ENCODE peak calls at places on chromosomes 7 and 10, in ten cellular contexts. C, X, O, K, M, H, P, W, G and A are unnamed samples.

GRCh38 chr10:47406548-47406869 is 22.4 kb upstream of the ZNF488 start:
- DNase-seq in K (no peak), O (no peak), H (no peak), P (no peak), M (no peak), X (no peak), G (no peak), C (no peak), W (no peak), A (no peak)

GRCh38 chr10:79938728-79939380 is 10.1 kb downstream of the SFTPD start:
- DNase-seq in P (no peak), W (no peak), O (no peak), X (peak), H (no peak), G (peak), C (peak), M (no peak), K (peak), A (no peak)

GRCh38 chr10:122476034-122476695 is 14.8 kb downstream of the HTRA1 start:
- DNase-seq in H (no peak), X (no peak), G (no peak), M (peak), O (no peak), P (peak), C (no peak), W (no peak), K (no peak), A (no peak)

GRCh38 chr7:142519077-142519789 is 230.0 kb upstream of the PRSS1 start:
- DNase-seq in X (no peak), H (no peak), P (no peak), O (no peak), M (no peak), W (peak), G (no peak), K (no peak), C (no peak), A (no peak)

GRCh38 chr10:92690211-92691041 is 671 bp downstream of the HHEX start:
- DNase-seq in O (peak), G (no peak), W (peak), H (peak), M (peak), P (no peak), K (peak), X (peak), C (peak), A (no peak)

GRCh38 chr7:128863433-128863989 is 855 bp downstream of the ATP6V1F start:
- DNase-seq in O (peak), X (peak), M (no peak), G (no peak), H (no peak), W (peak), P (no peak), C (peak), K (peak), A (no peak)

GRCh38 chr7:16668049-16668858 is 22.3 kb downstream of the BZW2 start:
- DNase-seq in W (peak), O (peak), G (no peak), H (peak), M (peak), X (peak), P (peak), C (peak), K (no peak), A (no peak)

GRCh38 chr7:46139079-46139478 is 218.0 kb upstream of the IGFBP3 start:
- DNase-seq in O (peak), H (no peak), X (no peak), C (no peak), M (no peak), K (no peak), W (peak), G (no peak), P (peak), A (no peak)

GRCh38 chr7:28984631-28985030 is 26.5 kb upstream of the TRIL start:
- DNase-seq in K (peak), W (peak), G (peak), C (no peak), P (no peak), X (peak), O (peak), H (peak), M (no peak), A (no peak)

GRCh38 chr10:129900825-129901224 is 63.2 kb downstream of the EBF3 start:
- DNase-seq in G (no peak), M (no peak), C (no peak), P (no peak), O (no peak), W (no peak), H (no peak), K (no peak), X (peak), A (no peak)

GRCh38 chr10:44911081-44911540 is at the start of gene TMEM72:
- DNase-seq in O (no peak), K (peak), C (no peak), G (no peak), P (no peak), H (no peak), M (no peak), W (no peak), X (peak), A (no peak)

GRCh38 chr7:71626206-71626605 is 494.3 kb downstream of the GALNT17 start:
- DNase-seq in G (no peak), M (no peak), X (no peak), P (no peak), O (peak), K (no peak), W (no peak), H (no peak), C (no peak), A (no peak)

GRCh38 chr10:107031981-107032699 is 132.4 kb downstream of the SORCS1 start:
- DNase-seq in H (no peak), C (no peak), M (no peak), K (no peak), W (no peak), G (no peak), X (no peak), P (no peak), O (peak), A (no peak)

GRCh38 chr7:5692112-5692844 is 89.2 kb downstream of the RNF216 start:
- DNase-seq in G (peak), W (peak), H (peak), X (peak), P (peak), M (peak), O (peak), K (peak), C (peak), A (peak)

GRCh38 chr7:74380720-74381119 is 73.0 kb upstream of the GTF2IRD1 start:
- DNase-seq in O (no peak), H (no peak), G (peak), X (no peak), C (no peak), K (no peak), W (no peak), P (no peak), M (no peak), A (no peak)

GRCh38 chr7:100170111-100170897 is 1.9 kb upstream of the GAL3ST4 start:
- DNase-seq in H (no peak), O (no peak), P (no peak), C (no peak), W (no peak), K (no peak), M (no peak), X (no peak), G (no peak), A (no peak)

GRCh38 chr7:44961844-44962482 is 16.9 kb downstream of the MYO1G start:
- DNase-seq in M (peak), O (no peak), W (no peak), P (no peak), K (no peak), C (no peak), X (no peak), H (no peak), G (no peak), A (no peak)

GRCh38 chr7:40382145-40382544 is 247.3 kb downstream of the SUGCT start:
- DNase-seq in K (no peak), W (no peak), H (no peak), X (no peak), G (no peak), C (no peak), M (no peak), P (no peak), O (no peak), A (no peak)

GRCh38 chr10:133441780-133442179 is 12.0 kb upstream of the SCART1 start:
- DNase-seq in P (no peak), C (no peak), G (no peak), K (peak), X (no peak), H (peak), O (no peak), W (no peak), M (no peak), A (no peak)

GRCh38 chr7:115825736-115826135 is 204.8 kb downstream of the TFEC start:
- DNase-seq in H (no peak), M (no peak), P (no peak), X (no peak), W (peak), C (no peak), G (no peak), O (peak), K (no peak), A (no peak)

GRCh38 chr7:111092406-111093160 is 1.7 kb downstream of the LRRN3 start:
- DNase-seq in K (no peak), C (no peak), H (no peak), M (no peak), O (no peak), W (no peak), X (no peak), P (no peak), G (no peak), A (no peak)

GRCh38 chr10:5976689-5977470 is 463 bp downstream of the IL15RA start:
- DNase-seq in H (no peak), W (peak), P (no peak), O (no peak), G (peak), M (no peak), K (peak), X (peak), C (peak), A (no peak)

GRCh38 chr7:39360038-39360437 is 206.2 kb upstream of the YAE1 start:
- DNase-seq in M (no peak), C (no peak), O (no peak), G (no peak), K (no peak), W (no peak), P (no peak), H (no peak), X (no peak), A (no peak)

GRCh38 chr7:96479015-96479645 is 157.2 kb upstream of the SLC25A13 start:
- DNase-seq in P (no peak), M (no peak), O (no peak), C (no peak), G (no peak), X (no peak), W (no peak), K (no peak), H (no peak), A (no peak)

GRCh38 chr7:50377356-50377755 is 72.8 kb downstream of the FIGNL1 start:
- DNase-seq in O (no peak), G (no peak), W (no peak), K (no peak), C (no peak), P (no peak), H (no peak), M (no peak), X (no peak), A (no peak)

GRCh38 chr7:19210883-19211282 is 65.7 kb upstream of the FERD3L start:
- DNase-seq in C (no peak), M (no peak), H (no peak), O (no peak), P (no peak), X (no peak), W (no peak), G (no peak), K (no peak), A (no peak)

GRCh38 chr10:102723989-102724388 is 9.6 kb downstream of the SFXN2 start:
- DNase-seq in P (no peak), O (no peak), G (no peak), M (no peak), W (no peak), H (no peak), C (no peak), X (no peak), K (no peak), A (no peak)

GRCh38 chr10:74322141-74322540 is 171.1 kb downstream of the ADK start:
- DNase-seq in W (no peak), M (no peak), X (no peak), G (no peak), P (no peak), H (no peak), C (no peak), K (no peak), O (no peak), A (no peak)

GRCh38 chr7:92735707-92736106 is 100.7 kb downstream of the CDK6 start:
- DNase-seq in H (no peak), O (no peak), C (no peak), M (no peak), W (peak), P (no peak), X (no peak), K (no peak), G (no peak), A (no peak)

GRCh38 chr7:16626388-16626787 is 19.2 kb downstream of the ANKMY2 start:
- DNase-seq in X (no peak), M (no peak), G (no peak), O (no peak), P (no peak), C (no peak), H (no peak), K (no peak), W (no peak), A (no peak)

GRCh38 chr7:19690736-19691135 is 18.1 kb downstream of the POLR1F start:
- DNase-seq in K (no peak), O (no peak), C (no peak), X (no peak), M (no peak), G (no peak), W (no peak), H (no peak), P (no peak), A (no peak)

GRCh38 chr7:142808802-142809583 is 38.2 kb downstream of the PRSS2 start:
- DNase-seq in P (no peak), G (no peak), H (peak), W (peak), X (peak), O (peak), C (no peak), M (no peak), K (peak), A (no peak)

GRCh38 chr7:142870575-142871259 is 14.8 kb downstream of the TRPV6 start:
- DNase-seq in P (no peak), G (no peak), M (no peak), K (peak), C (peak), H (no peak), O (no peak), W (no peak), X (no peak), A (no peak)

GRCh38 chr7:128110641-128111365 is 79.6 kb upstream of the LRRC4 start:
- DNase-seq in G (no peak), W (no peak), H (no peak), O (no peak), X (peak), M (no peak), C (no peak), K (no peak), P (no peak), A (no peak)

DNA sequence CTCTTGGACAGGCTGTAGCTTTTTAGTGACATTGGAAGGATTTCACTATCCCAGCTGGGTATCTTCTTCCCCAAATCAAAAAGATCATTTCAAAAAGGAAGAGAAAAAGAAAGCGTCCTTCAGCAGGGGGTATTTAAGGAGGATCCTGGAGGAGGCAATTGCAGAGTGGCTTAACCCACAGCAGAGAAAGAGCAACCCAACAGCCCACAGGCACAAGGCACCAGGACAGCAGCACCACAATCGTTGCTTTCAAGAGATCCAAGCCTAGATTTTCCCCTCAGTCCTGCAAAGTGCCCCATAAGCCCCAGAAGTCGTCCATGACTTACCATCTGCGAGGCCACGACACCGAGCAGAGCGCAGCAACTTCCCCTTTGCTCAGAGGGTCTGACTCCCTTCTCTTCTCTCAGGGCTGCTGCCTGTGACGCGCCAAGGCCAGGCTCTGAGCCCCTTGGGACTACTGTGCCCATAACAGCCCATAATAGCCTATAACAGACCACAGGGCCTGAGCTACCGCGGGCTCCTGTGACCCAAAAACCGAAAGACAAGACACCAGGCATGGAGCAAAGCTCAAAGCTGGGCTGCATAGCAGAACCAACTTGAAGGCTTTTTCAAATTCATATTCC is 19.7 kb downstream of the PIK3AP1 start:
- DNase-seq in K (no peak), M (no peak), P (no peak), W (no peak), O (no peak), C (no peak), H (no peak), G (peak), X (peak), A (no peak)
- H3K27ac ChIP-seq in K (no peak), M (no peak), P (no peak), W (no peak), O (no peak), C (no peak), H (no peak), G (no peak), X (peak), A (peak)

GRCh38 chr7:138173548-138173947 is 97.3 kb downstream of the AKR1D1 start:
- DNase-seq in W (no peak), K (no peak), X (no peak), G (no peak), C (no peak), O (no peak), M (no peak), H (no peak), P (no peak), A (no peak)

GRCh38 chr7:138167869-138168296 is 91.6 kb downstream of the AKR1D1 start:
- DNase-seq in W (no peak), M (no peak), O (no peak), G (no peak), K (no peak), P (no peak), X (no peak), H (no peak), C (no peak), A (no peak)

GRCh38 chr7:138169441-138169851 is 93.2 kb downstream of the AKR1D1 start:
- DNase-seq in W (no peak), M (no peak), G (no peak), H (no peak), C (no peak), X (no peak), O (no peak), P (no peak), K (no peak), A (no peak)

GRCh38 chr7:138170298-138170697 is 94.0 kb downstream of the AKR1D1 start:
- DNase-seq in K (no peak), M (no peak), C (no peak), P (no peak), O (no peak), G (no peak), X (no peak), W (no peak), H (no peak), A (no peak)

DNA sequence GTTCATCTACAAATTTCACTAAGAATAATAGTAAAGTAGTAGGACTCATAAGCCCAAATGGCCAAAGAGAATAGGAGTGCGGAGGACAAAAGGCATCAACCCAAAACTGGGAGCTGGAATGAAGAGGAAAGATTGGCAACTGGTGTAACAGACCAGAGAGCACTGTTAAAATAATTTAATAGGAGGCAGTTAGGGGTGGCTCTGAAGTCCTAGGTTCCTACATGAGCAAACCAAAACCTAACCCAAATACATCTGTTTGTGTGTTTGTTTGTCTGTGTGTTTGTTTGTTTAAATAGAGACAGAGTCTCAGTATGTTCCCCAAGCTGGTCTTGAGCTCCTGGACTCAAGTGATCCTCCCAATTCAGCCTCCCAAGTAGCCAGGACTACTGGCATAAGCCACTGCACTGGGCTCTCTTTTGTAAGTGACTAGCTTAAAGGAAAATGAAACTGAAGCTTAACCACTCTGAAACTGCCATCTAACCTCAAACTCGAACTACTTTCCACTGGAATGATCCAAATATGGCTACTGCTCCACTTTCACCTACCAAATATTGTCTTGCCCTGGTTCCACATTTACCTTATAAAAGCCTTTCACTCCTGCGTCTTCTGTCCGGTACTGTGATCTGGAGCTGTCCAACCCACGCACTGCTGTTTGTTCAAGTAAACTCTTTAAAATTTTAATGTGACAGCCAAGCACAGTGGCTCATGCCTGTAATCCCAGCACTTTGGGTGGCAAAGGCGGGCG is 94.9 kb downstream of the AKR1D1 start:
- DNase-seq in K (no peak), O (no peak), W (no peak), C (no peak), M (no peak), H (no peak), G (no peak), X (no peak), P (no peak), A (no peak)
- H3K27ac ChIP-seq in K (no peak), O (no peak), W (no peak), C (no peak), M (no peak), H (no peak), G (no peak), X (no peak), P (no peak), A (no peak)

GRCh38 chr7:140541176-140541512 is 61.8 kb upstream of the MKRN1 start:
- DNase-seq in C (no peak), X (no peak), W (no peak), P (no peak), K (no peak), O (no peak), M (no peak), H (no peak), G (no peak), A (no peak)

GRCh38 chr7:140544278-140544896 is 65.1 kb upstream of the MKRN1 start:
- DNase-seq in W (no peak), C (no peak), K (peak), P (no peak), H (no peak), O (no peak), X (peak), G (no peak), M (no peak), A (no peak)

GRCh38 chr7:140540142-140540777 is 61.0 kb upstream of the MKRN1 start:
- DNase-seq in O (no peak), G (no peak), K (no peak), W (no peak), H (no peak), X (no peak), P (no peak), C (no peak), M (no peak), A (no peak)

GRCh38 chr7:140541513-140542192 is 62.3 kb upstream of the MKRN1 start:
- DNase-seq in K (peak), X (peak), O (peak), H (peak), W (peak), M (peak), C (peak), P (no peak), G (no peak), A (no peak)

GRCh38 chr7:140542226-140542625 is 62.9 kb upstream of the MKRN1 start:
- DNase-seq in H (no peak), O (peak), P (no peak), G (peak), K (no peak), M (no peak), C (peak), W (peak), X (peak), A (no peak)
- H3K27ac ChIP-seq in H (peak), O (peak), P (peak), G (no peak), K (no peak), M (peak), C (no peak), W (peak), X (peak), A (no peak)

DNA sequence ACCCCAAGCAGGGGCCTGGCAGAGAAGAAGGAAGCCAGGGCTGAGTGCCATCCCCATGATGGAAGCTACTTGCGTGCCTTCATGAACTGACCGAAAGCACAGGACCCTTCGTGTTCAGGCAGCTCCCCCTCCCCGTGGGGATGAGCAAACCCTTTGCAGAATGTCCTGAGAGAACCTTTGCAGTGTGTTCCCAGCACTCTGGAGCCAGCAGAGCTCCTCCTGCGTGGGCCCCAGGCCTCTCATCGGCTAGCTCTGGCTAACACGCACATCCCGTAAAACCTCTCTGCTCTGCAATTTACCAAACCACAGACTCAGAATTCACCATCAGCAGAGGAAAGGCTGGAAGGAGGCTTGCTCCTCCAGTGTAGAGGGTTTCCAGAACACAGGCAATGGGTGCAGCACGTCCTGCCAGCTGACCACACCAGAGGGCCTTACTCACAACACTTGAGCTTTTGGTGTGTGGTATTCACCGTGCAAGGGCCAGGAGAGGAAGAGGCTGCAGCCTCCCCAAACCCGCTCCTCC is 3.1 kb downstream of the SH3PXD2A start:
- DNase-seq in W (peak), P (no peak), M (no peak), C (peak), H (no peak), X (no peak), G (no peak), O (no peak), K (peak), A (no peak)
- H3K27ac ChIP-seq in W (peak), P (peak), M (peak), C (no peak), H (no peak), X (peak), G (no peak), O (no peak), K (peak), A (no peak)

GRCh38 chr7:24545215-24545614 is 28.0 kb upstream of the PALS2 start:
- DNase-seq in K (no peak), M (no peak), W (no peak), P (no peak), O (no peak), H (no peak), X (no peak), C (no peak), G (no peak), A (no peak)
- H3K27ac ChIP-seq in K (no peak), M (no peak), W (no peak), P (no peak), O (no peak), H (no peak), X (no peak), C (no peak), G (no peak), A (no peak)